ENCODE peak calls at places on chromosomes 2 and 18, in four cellular contexts. One of them, this sample, is unnamed.

GRCh38 chr2:237322564-237322963 is 91.4 kb downstream of the COL6A3 start:
- DNase-seq in sciatic nerve: no peak
- DNase-seq in CD8-positive, alpha-beta T cell: no peak
- DNase-seq in activated CD8-positive, alpha-beta T cell treated with anti-CD3 and anti-CD28 coated beads for 36 hours: peak
- DNase-seq in this sample: no peak

GRCh38 chr2:228339525-228339924 is 158.0 kb upstream of the SPHKAP start:
- DNase-seq in activated CD8-positive, alpha-beta T cell treated with anti-CD3 and anti-CD28 coated beads for 36 hours: no peak
- DNase-seq in sciatic nerve: no peak
- DNase-seq in CD8-positive, alpha-beta T cell: no peak
- DNase-seq in this sample: no peak

GRCh38 chr18:48492880-48493279 is 46.0 kb upstream of the CTIF start:
- DNase-seq in activated CD8-positive, alpha-beta T cell treated with anti-CD3 and anti-CD28 coated beads for 36 hours: no peak
- DNase-seq in sciatic nerve: no peak
- DNase-seq in CD8-positive, alpha-beta T cell: no peak
- DNase-seq in this sample: no peak

GRCh38 chr18:79572848-79573451 is 106.7 kb upstream of the CTDP1 start:
- DNase-seq in activated CD8-positive, alpha-beta T cell treated with anti-CD3 and anti-CD28 coated beads for 36 hours: no peak
- DNase-seq in sciatic nerve: peak
- DNase-seq in CD8-positive, alpha-beta T cell: no peak
- DNase-seq in this sample: no peak

GRCh38 chr18:54931152-54931551 is 28.1 kb downstream of the CCDC68 start:
- DNase-seq in activated CD8-positive, alpha-beta T cell treated with anti-CD3 and anti-CD28 coated beads for 36 hours: no peak
- DNase-seq in CD8-positive, alpha-beta T cell: no peak
- DNase-seq in sciatic nerve: no peak
- DNase-seq in this sample: no peak

GRCh38 chr18:22550861-22551260 is 133.1 kb upstream of the CTAGE1 start:
- DNase-seq in sciatic nerve: no peak
- DNase-seq in activated CD8-positive, alpha-beta T cell treated with anti-CD3 and anti-CD28 coated beads for 36 hours: no peak
- DNase-seq in CD8-positive, alpha-beta T cell: no peak
- DNase-seq in this sample: no peak

GRCh38 chr18:3012306-3012919 is 531 bp downstream of the LPIN2 start:
- DNase-seq in sciatic nerve: peak
- DNase-seq in activated CD8-positive, alpha-beta T cell treated with anti-CD3 and anti-CD28 coated beads for 36 hours: peak
- DNase-seq in CD8-positive, alpha-beta T cell: peak
- DNase-seq in this sample: no peak

GRCh38 chr2:191905336-191905735 is 58.4 kb upstream of the CAVIN2 start:
- DNase-seq in activated CD8-positive, alpha-beta T cell treated with anti-CD3 and anti-CD28 coated beads for 36 hours: no peak
- DNase-seq in CD8-positive, alpha-beta T cell: no peak
- DNase-seq in sciatic nerve: no peak
- DNase-seq in this sample: no peak

GRCh38 chr2:62467475-62468321 is 38.3 kb downstream of the TMEM17 start:
- DNase-seq in CD8-positive, alpha-beta T cell: no peak
- DNase-seq in sciatic nerve: peak
- DNase-seq in activated CD8-positive, alpha-beta T cell treated with anti-CD3 and anti-CD28 coated beads for 36 hours: no peak
- DNase-seq in this sample: no peak

GRCh38 chr18:2147866-2148265 is 423.4 kb downstream of the METTL4 start:
- DNase-seq in activated CD8-positive, alpha-beta T cell treated with anti-CD3 and anti-CD28 coated beads for 36 hours: no peak
- DNase-seq in sciatic nerve: no peak
- DNase-seq in CD8-positive, alpha-beta T cell: no peak
- DNase-seq in this sample: no peak

This sample was measured in neural crest cell.